ENCODE peak calls at places on chromosome 2, in nine cellular contexts. One of them, this sample, is unnamed.

GRCh38 chr2:96142217-96143113 is 2.8 kb downstream of the DUSP2 start:
- DNase-seq in GM06990: peak; percentile 86
- DNase-seq in GM12864: no peak
- DNase-seq in GM13976: peak; percentile 71
- DNase-seq in cardiac muscle cell: no peak
- DNase-seq in cardiac fibroblast: no peak
- DNase-seq in right lobe of liver: peak; percentile 47
- DNase-seq in activated CD8-positive, alpha-beta T cell treated with anti-CD3 and anti-CD28 coated beads for 36 hours: peak; percentile 95
- DNase-seq in HepG2: peak; percentile 22
- DNase-seq in this sample: no peak

GRCh38 chr2:65072181-65072970 is 16.2 kb downstream of the CEP68 start:
- DNase-seq in GM06990: peak; percentile 26
- DNase-seq in GM12864: no peak
- DNase-seq in GM13976: no peak
- DNase-seq in cardiac muscle cell: no peak
- DNase-seq in cardiac fibroblast: no peak
- DNase-seq in right lobe of liver: no peak
- DNase-seq in activated CD8-positive, alpha-beta T cell treated with anti-CD3 and anti-CD28 coated beads for 36 hours: no peak
- DNase-seq in HepG2: no peak
- DNase-seq in this sample: no peak

GRCh38 chr2:86028763-86029381 is 76.8 kb downstream of the POLR1A start:
- DNase-seq in GM06990: no peak
- DNase-seq in GM12864: no peak
- DNase-seq in GM13976: no peak
- DNase-seq in cardiac muscle cell: peak; percentile 82
- DNase-seq in cardiac fibroblast: peak; percentile 63
- DNase-seq in right lobe of liver: peak; percentile 74
- DNase-seq in activated CD8-positive, alpha-beta T cell treated with anti-CD3 and anti-CD28 coated beads for 36 hours: no peak
- DNase-seq in HepG2: no peak
- DNase-seq in this sample: no peak

GRCh38 chr2:75130171-75130570 is 69.1 kb downstream of the TACR1 start:
- DNase-seq in GM06990: no peak
- DNase-seq in GM12864: no peak
- DNase-seq in GM13976: no peak
- DNase-seq in cardiac muscle cell: no peak
- DNase-seq in cardiac fibroblast: no peak
- DNase-seq in right lobe of liver: no peak
- DNase-seq in activated CD8-positive, alpha-beta T cell treated with anti-CD3 and anti-CD28 coated beads for 36 hours: peak; percentile 26
- DNase-seq in HepG2: no peak
- DNase-seq in this sample: no peak

GRCh38 chr2:129712586-129712985 is 266.9 kb upstream of the RAB6C start:
- DNase-seq in GM06990: no peak
- DNase-seq in GM12864: no peak
- DNase-seq in GM13976: no peak
- DNase-seq in cardiac muscle cell: no peak
- DNase-seq in cardiac fibroblast: no peak
- DNase-seq in right lobe of liver: no peak
- DNase-seq in activated CD8-positive, alpha-beta T cell treated with anti-CD3 and anti-CD28 coated beads for 36 hours: no peak
- DNase-seq in HepG2: no peak
- DNase-seq in this sample: no peak

GRCh38 chr2:35294636-35295263 is 1060.8 kb upstream of the CRIM1 start:
- DNase-seq in GM06990: no peak
- DNase-seq in GM12864: no peak
- DNase-seq in GM13976: no peak
- DNase-seq in cardiac muscle cell: no peak
- DNase-seq in cardiac fibroblast: no peak
- DNase-seq in right lobe of liver: no peak
- DNase-seq in activated CD8-positive, alpha-beta T cell treated with anti-CD3 and anti-CD28 coated beads for 36 hours: no peak
- DNase-seq in HepG2: no peak
- DNase-seq in this sample: no peak

GRCh38 chr2:70921839-70922590 is 13.7 kb upstream of the ATP6V1B1 start:
- DNase-seq in GM06990: no peak
- DNase-seq in GM12864: no peak
- DNase-seq in GM13976: no peak
- DNase-seq in cardiac muscle cell: no peak
- DNase-seq in cardiac fibroblast: peak; percentile 33
- DNase-seq in right lobe of liver: peak; percentile 36
- DNase-seq in activated CD8-positive, alpha-beta T cell treated with anti-CD3 and anti-CD28 coated beads for 36 hours: no peak
- DNase-seq in HepG2: peak; percentile 52
- DNase-seq in this sample: peak; percentile 19

GRCh38 chr2:154555700-154556099 is 142.8 kb upstream of the KCNJ3 start:
- DNase-seq in GM06990: no peak
- DNase-seq in GM12864: no peak
- DNase-seq in GM13976: no peak
- DNase-seq in cardiac muscle cell: no peak
- DNase-seq in cardiac fibroblast: no peak
- DNase-seq in right lobe of liver: no peak
- DNase-seq in activated CD8-positive, alpha-beta T cell treated with anti-CD3 and anti-CD28 coated beads for 36 hours: no peak
- DNase-seq in HepG2: no peak
- DNase-seq in this sample: no peak

GRCh38 chr2:189149981-189150380 is 29.6 kb downstream of the COL5A2 start:
- DNase-seq in GM06990: no peak
- DNase-seq in GM12864: no peak
- DNase-seq in GM13976: no peak
- DNase-seq in cardiac muscle cell: no peak
- DNase-seq in cardiac fibroblast: peak; percentile 62
- DNase-seq in right lobe of liver: no peak
- DNase-seq in activated CD8-positive, alpha-beta T cell treated with anti-CD3 and anti-CD28 coated beads for 36 hours: no peak
- DNase-seq in HepG2: no peak
- DNase-seq in this sample: peak; percentile 77

GRCh38 chr2:85958731-85959130 is 69.9 kb upstream of the ST3GAL5 start:
- DNase-seq in GM06990: no peak
- DNase-seq in GM12864: no peak
- DNase-seq in GM13976: no peak
- DNase-seq in cardiac muscle cell: no peak
- DNase-seq in cardiac fibroblast: no peak
- DNase-seq in right lobe of liver: no peak
- DNase-seq in activated CD8-positive, alpha-beta T cell treated with anti-CD3 and anti-CD28 coated beads for 36 hours: no peak
- DNase-seq in HepG2: no peak
- DNase-seq in this sample: no peak

GRCh38 chr2:112118148-112118547 is 20.0 kb upstream of the FBLN7 start:
- DNase-seq in GM06990: no peak
- DNase-seq in GM12864: no peak
- DNase-seq in GM13976: no peak
- DNase-seq in cardiac muscle cell: no peak
- DNase-seq in cardiac fibroblast: no peak
- DNase-seq in right lobe of liver: no peak
- DNase-seq in activated CD8-positive, alpha-beta T cell treated with anti-CD3 and anti-CD28 coated beads for 36 hours: no peak
- DNase-seq in HepG2: peak; percentile 18
- DNase-seq in this sample: no peak
- TF ChIP-seq CTCF in GM06990: no peak
- TF ChIP-seq CTCF in GM12864: no peak
- TF ChIP-seq CTCF in GM13976: no peak
- TF ChIP-seq CTCF in cardiac muscle cell: no peak
- TF ChIP-seq CTCF in cardiac fibroblast: peak; percentile 2
- TF ChIP-seq CTCF in right lobe of liver: no peak
- TF ChIP-seq CTCF in activated CD8-positive, alpha-beta T cell treated with anti-CD3 and anti-CD28 coated beads for 36 hours: no peak
- TF ChIP-seq CTCF in HepG2: no peak
- TF ChIP-seq CTCF in this sample: no peak

DNA sequence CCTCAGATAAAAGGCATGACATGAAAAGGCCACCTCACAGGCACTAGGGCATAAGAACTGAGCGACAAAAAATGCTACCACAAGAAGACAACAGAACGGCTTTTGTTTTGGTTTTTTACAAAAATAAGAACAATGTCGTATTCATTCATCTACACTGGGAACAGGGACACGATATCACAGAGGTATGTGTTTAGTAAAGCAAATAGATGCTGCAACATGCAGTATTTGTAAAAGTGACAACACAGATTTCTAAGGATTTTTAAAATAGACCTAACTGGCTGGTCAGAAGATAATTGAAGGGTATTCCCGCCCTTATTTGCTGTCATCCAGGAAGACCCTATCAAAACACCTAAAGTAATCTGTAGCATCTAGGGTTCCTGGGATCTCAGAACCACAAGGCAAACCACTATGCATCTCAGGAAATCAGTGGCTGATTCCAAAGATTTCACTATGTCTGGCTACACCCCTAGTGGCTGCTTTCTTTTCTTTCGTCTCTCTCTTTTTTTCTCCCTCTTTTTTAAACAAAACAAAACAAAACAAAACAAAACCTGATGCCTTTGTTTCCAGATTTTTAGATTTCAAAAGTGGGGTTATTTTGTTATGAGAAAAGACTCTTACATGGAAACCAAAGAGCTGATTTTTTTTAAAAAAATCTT is 97.2 kb downstream of the BCL11A start:
- DNase-seq in GM06990: no peak
- DNase-seq in GM12864: no peak
- DNase-seq in GM13976: no peak
- DNase-seq in cardiac muscle cell: no peak
- DNase-seq in cardiac fibroblast: no peak
- DNase-seq in right lobe of liver: no peak
- DNase-seq in activated CD8-positive, alpha-beta T cell treated with anti-CD3 and anti-CD28 coated beads for 36 hours: no peak
- DNase-seq in HepG2: peak; percentile 30
- DNase-seq in this sample: no peak
- TF ChIP-seq CTCF in GM06990: no peak
- TF ChIP-seq CTCF in GM12864: peak; percentile 12
- TF ChIP-seq CTCF in GM13976: no peak
- TF ChIP-seq CTCF in cardiac muscle cell: no peak
- TF ChIP-seq CTCF in cardiac fibroblast: no peak
- TF ChIP-seq CTCF in right lobe of liver: no peak
- TF ChIP-seq CTCF in activated CD8-positive, alpha-beta T cell treated with anti-CD3 and anti-CD28 coated beads for 36 hours: no peak
- TF ChIP-seq CTCF in HepG2: no peak
- TF ChIP-seq CTCF in this sample: peak; percentile 13

GRCh38 chr2:4135765-4136164 is 432.4 kb downstream of the DCDC2C start:
- DNase-seq in GM06990: no peak
- DNase-seq in GM12864: no peak
- DNase-seq in GM13976: no peak
- DNase-seq in cardiac muscle cell: no peak
- DNase-seq in cardiac fibroblast: no peak
- DNase-seq in right lobe of liver: no peak
- DNase-seq in activated CD8-positive, alpha-beta T cell treated with anti-CD3 and anti-CD28 coated beads for 36 hours: no peak
- DNase-seq in HepG2: no peak
- DNase-seq in this sample: no peak
- TF ChIP-seq CTCF in GM06990: no peak
- TF ChIP-seq CTCF in GM12864: no peak
- TF ChIP-seq CTCF in GM13976: no peak
- TF ChIP-seq CTCF in cardiac muscle cell: no peak
- TF ChIP-seq CTCF in cardiac fibroblast: no peak
- TF ChIP-seq CTCF in right lobe of liver: no peak
- TF ChIP-seq CTCF in activated CD8-positive, alpha-beta T cell treated with anti-CD3 and anti-CD28 coated beads for 36 hours: no peak
- TF ChIP-seq CTCF in HepG2: no peak
- TF ChIP-seq CTCF in this sample: no peak

GRCh38 chr2:224930990-224931389 is 111.3 kb downstream of the DOCK10 start:
- DNase-seq in GM06990: no peak
- DNase-seq in GM12864: no peak
- DNase-seq in GM13976: no peak
- DNase-seq in cardiac muscle cell: no peak
- DNase-seq in cardiac fibroblast: peak; percentile 35
- DNase-seq in right lobe of liver: no peak
- DNase-seq in activated CD8-positive, alpha-beta T cell treated with anti-CD3 and anti-CD28 coated beads for 36 hours: no peak
- DNase-seq in HepG2: no peak
- DNase-seq in this sample: no peak
- TF ChIP-seq CTCF in GM06990: peak; percentile 19
- TF ChIP-seq CTCF in GM12864: peak; percentile 36
- TF ChIP-seq CTCF in GM13976: peak; percentile 32
- TF ChIP-seq CTCF in cardiac muscle cell: no peak
- TF ChIP-seq CTCF in cardiac fibroblast: no peak
- TF ChIP-seq CTCF in right lobe of liver: no peak
- TF ChIP-seq CTCF in activated CD8-positive, alpha-beta T cell treated with anti-CD3 and anti-CD28 coated beads for 36 hours: peak; percentile 61
- TF ChIP-seq CTCF in HepG2: no peak
- TF ChIP-seq CTCF in this sample: no peak

DNA sequence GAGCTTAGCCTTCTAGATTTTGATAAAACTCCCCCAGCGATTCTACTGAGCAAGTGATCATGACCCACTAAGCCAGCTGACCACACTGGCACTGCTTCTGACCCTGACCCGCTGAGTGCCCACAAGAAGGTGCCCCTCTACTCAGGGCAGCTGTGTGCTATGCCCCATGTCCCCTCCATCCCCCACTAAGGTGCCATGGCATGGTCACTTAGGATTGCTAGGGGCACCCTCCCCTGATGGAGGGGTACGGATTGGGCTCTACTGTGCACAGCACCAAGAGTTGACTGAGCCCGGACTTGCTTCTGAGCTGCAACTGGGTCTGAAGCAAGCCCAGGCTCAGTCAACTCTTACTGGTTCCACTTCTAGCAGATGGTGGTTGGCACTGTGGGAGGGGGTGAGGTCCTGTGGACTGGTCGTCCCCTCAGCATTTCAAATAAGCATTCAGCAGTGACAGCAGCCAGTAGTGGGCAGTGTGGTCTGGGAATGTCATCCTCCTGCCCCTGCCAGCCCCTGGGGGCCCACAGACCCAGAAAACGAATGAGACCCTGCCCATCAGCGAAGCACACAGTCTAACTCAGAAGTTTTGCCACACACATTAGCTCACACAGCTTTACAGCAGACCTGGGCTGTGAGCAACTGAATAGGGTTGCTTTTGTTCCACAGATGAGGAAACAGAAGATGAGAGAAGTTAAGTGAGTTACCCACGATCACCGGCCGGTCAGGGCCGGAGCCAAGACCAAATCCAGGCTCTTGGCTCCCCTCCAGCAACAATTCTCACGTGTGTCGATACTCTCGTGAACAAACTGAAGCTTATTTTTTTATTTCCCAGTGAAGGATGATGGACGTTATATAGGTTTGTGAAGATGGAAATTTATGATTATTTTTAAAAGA is 52.1 kb upstream of the FOSL2 start:
- DNase-seq in GM06990: no peak
- DNase-seq in GM12864: no peak
- DNase-seq in GM13976: no peak
- DNase-seq in cardiac muscle cell: no peak
- DNase-seq in cardiac fibroblast: no peak
- DNase-seq in right lobe of liver: no peak
- DNase-seq in activated CD8-positive, alpha-beta T cell treated with anti-CD3 and anti-CD28 coated beads for 36 hours: no peak
- DNase-seq in HepG2: no peak
- DNase-seq in this sample: no peak
- TF ChIP-seq CTCF in GM06990: no peak
- TF ChIP-seq CTCF in GM12864: no peak
- TF ChIP-seq CTCF in GM13976: no peak
- TF ChIP-seq CTCF in cardiac muscle cell: no peak
- TF ChIP-seq CTCF in cardiac fibroblast: no peak
- TF ChIP-seq CTCF in right lobe of liver: no peak
- TF ChIP-seq CTCF in activated CD8-positive, alpha-beta T cell treated with anti-CD3 and anti-CD28 coated beads for 36 hours: no peak
- TF ChIP-seq CTCF in HepG2: peak; percentile 37
- TF ChIP-seq CTCF in this sample: no peak

GRCh38 chr2:197241153-197241552 is 69.4 kb downstream of the ANKRD44 start:
- DNase-seq in GM06990: no peak
- DNase-seq in GM12864: no peak
- DNase-seq in GM13976: no peak
- DNase-seq in cardiac muscle cell: no peak
- DNase-seq in cardiac fibroblast: no peak
- DNase-seq in right lobe of liver: no peak
- DNase-seq in activated CD8-positive, alpha-beta T cell treated with anti-CD3 and anti-CD28 coated beads for 36 hours: no peak
- DNase-seq in HepG2: no peak
- DNase-seq in this sample: no peak
- TF ChIP-seq CTCF in GM06990: no peak
- TF ChIP-seq CTCF in GM12864: no peak
- TF ChIP-seq CTCF in GM13976: no peak
- TF ChIP-seq CTCF in cardiac muscle cell: no peak
- TF ChIP-seq CTCF in cardiac fibroblast: no peak
- TF ChIP-seq CTCF in right lobe of liver: no peak
- TF ChIP-seq CTCF in activated CD8-positive, alpha-beta T cell treated with anti-CD3 and anti-CD28 coated beads for 36 hours: no peak
- TF ChIP-seq CTCF in HepG2: no peak
- TF ChIP-seq CTCF in this sample: no peak